ENCODE peak calls at places on chromosomes 3 and 15, in ten cellular contexts. L is dorsolateral prefrontal cortex, W is body of pancreas, X is upper lobe of right lung, K is thyroid gland, E is AG10803, I is fibroblast of pulmonary artery, H is astrocyte of the spinal cord, U is BE2C, M is RWPE1. P is an unnamed sample.

GRCh38 chr3:49775538-49775937 is 10.8 kb downstream of the IP6K1 start:
- DNase-seq in L (peak), W (no peak), X (peak), K (peak), E (peak), I (no peak), H (no peak), U (peak), M (no peak), P (no peak)

GRCh38 chr3:16319307-16319706 is 54.3 kb downstream of the OXNAD1 start:
- DNase-seq in L (no peak), W (no peak), X (no peak), K (peak), E (no peak), I (peak), H (no peak), U (no peak), M (no peak), P (no peak)

GRCh38 chr3:123632161-123632655 is 47.4 kb upstream of the HACD2 start:
- DNase-seq in L (no peak), W (no peak), X (no peak), K (peak), E (peak), I (peak), H (peak), U (no peak), M (no peak), P (no peak)

GRCh38 chr3:102536479-102536878 is 101.7 kb downstream of the ZPLD1 start:
- DNase-seq in L (no peak), W (no peak), X (no peak), K (peak), E (peak), I (peak), H (peak), U (no peak), M (peak), P (no peak)

GRCh38 chr3:159928692-159929091 is 59.9 kb upstream of the IL12A start:
- DNase-seq in L (no peak), W (no peak), X (no peak), K (no peak), E (peak), I (peak), H (peak), U (no peak), M (peak), P (no peak)

GRCh38 chr15:60009581-60010379 is 5.7 kb downstream of the FOXB1 start:
- DNase-seq in L (no peak), W (no peak), X (no peak), K (no peak), E (no peak), I (no peak), H (no peak), U (no peak), M (no peak), P (no peak)

GRCh38 chr3:15159501-15160136 is 46.4 kb upstream of the CAPN7 start:
- DNase-seq in L (no peak), W (no peak), X (no peak), K (no peak), E (peak), I (peak), H (no peak), U (no peak), M (no peak), P (no peak)

GRCh38 chr15:71651750-71652186 is 158.6 kb upstream of the NR2E3 start:
- DNase-seq in L (no peak), W (peak), X (no peak), K (peak), E (peak), I (peak), H (peak), U (peak), M (peak), P (no peak)

GRCh38 chr3:18382760-18383369 is 42.3 kb downstream of the SATB1 start:
- DNase-seq in L (no peak), W (no peak), X (no peak), K (no peak), E (no peak), I (no peak), H (no peak), U (no peak), M (no peak), P (no peak)

GRCh38 chr3:94063497-94064119 is 747 bp downstream of the NSUN3 start:
- DNase-seq in L (no peak), W (no peak), X (no peak), K (no peak), E (peak), I (no peak), H (no peak), U (no peak), M (no peak), P (no peak)

GRCh38 chr15:77505556-77505955 is 84.9 kb downstream of the HMG20A start:
- DNase-seq in L (no peak), W (no peak), X (no peak), K (no peak), E (no peak), I (no peak), H (no peak), U (no peak), M (peak), P (no peak)

GRCh38 chr15:72179950-72180581 is 17.5 kb downstream of the GRAMD2A start:
- DNase-seq in L (peak), W (no peak), X (no peak), K (peak), E (no peak), I (peak), H (no peak), U (no peak), M (no peak), P (no peak)

GRCh38 chr3:147191795-147192385 is 214.5 kb downstream of the ZIC4 start:
- DNase-seq in L (no peak), W (peak), X (no peak), K (no peak), E (peak), I (peak), H (peak), U (peak), M (peak), P (no peak)

GRCh38 chr3:176349706-176350105 is 847.6 kb downstream of the TBL1XR1 start:
- DNase-seq in L (no peak), W (no peak), X (no peak), K (no peak), E (no peak), I (no peak), H (no peak), U (no peak), M (no peak), P (no peak)

GRCh38 chr3:78255403-78255802 is 1215.5 kb downstream of the ROBO2 start:
- DNase-seq in L (no peak), W (no peak), X (no peak), K (no peak), E (peak), I (peak), H (peak), U (peak), M (no peak), P (no peak)

GRCh38 chr3:33787328-33788009 is 11.0 kb upstream of the PDCD6IP start:
- DNase-seq in L (peak), W (peak), X (peak), K (peak), E (peak), I (peak), H (peak), U (peak), M (peak), P (peak)

GRCh38 chr3:166060789-166061479 is 223.7 kb upstream of the BCHE start:
- DNase-seq in L (no peak), W (no peak), X (no peak), K (no peak), E (no peak), I (no peak), H (no peak), U (no peak), M (no peak), P (no peak)

GRCh38 chr3:190225186-190225692 is 97.0 kb downstream of the CLDN1 start:
- DNase-seq in L (no peak), W (no peak), X (no peak), K (peak), E (peak), I (peak), H (peak), U (no peak), M (peak), P (no peak)

GRCh38 chr3:184609861-184610365 is 48.3 kb downstream of the EPHB3 start:
- DNase-seq in L (no peak), W (no peak), X (peak), K (no peak), E (no peak), I (no peak), H (no peak), U (no peak), M (no peak), P (no peak)

GRCh38 chr3:194286747-194287146 is 64.4 kb downstream of the CPN2 start:
- DNase-seq in L (peak), W (no peak), X (peak), K (no peak), E (no peak), I (no peak), H (no peak), U (no peak), M (no peak), P (no peak)

GRCh38 chr15:65217526-65218482 is 6.5 kb upstream of the CILP start:
- DNase-seq in L (no peak), W (no peak), X (no peak), K (no peak), E (no peak), I (no peak), H (no peak), U (no peak), M (no peak), P (no peak)

GRCh38 chr15:69134841-69135240 is 25.6 kb upstream of the GLCE start:
- DNase-seq in L (no peak), W (no peak), X (no peak), K (no peak), E (no peak), I (no peak), H (no peak), U (no peak), M (no peak), P (peak)

GRCh38 chr3:132549890-132550578 is 47.0 kb upstream of the ACKR4 start:
- DNase-seq in L (no peak), W (no peak), X (no peak), K (no peak), E (peak), I (peak), H (peak), U (no peak), M (peak), P (no peak)

GRCh38 chr3:105518806-105519418 is 152.2 kb downstream of the ALCAM start:
- DNase-seq in L (no peak), W (no peak), X (no peak), K (peak), E (peak), I (peak), H (peak), U (peak), M (peak), P (no peak)

GRCh38 chr3:61560452-61561373 is 658 bp upstream of the PTPRG start:
- DNase-seq in L (peak), W (peak), X (peak), K (peak), E (peak), I (peak), H (peak), U (peak), M (peak), P (no peak)
- TF ChIP-seq CTCF in L (no peak), W (no peak), X (no peak), K (no peak), E (no peak), I (no peak), H (no peak), U (no peak), M (no peak), P (no peak)

GRCh38 chr15:51853987-51854386 is 24.5 kb downstream of the TMOD3 start:
- DNase-seq in L (no peak), W (no peak), X (no peak), K (no peak), E (peak), I (no peak), H (no peak), U (no peak), M (no peak), P (no peak)
- TF ChIP-seq CTCF in L (no peak), W (no peak), X (no peak), K (no peak), E (no peak), I (no peak), H (no peak), U (no peak), M (no peak), P (no peak)

DNA sequence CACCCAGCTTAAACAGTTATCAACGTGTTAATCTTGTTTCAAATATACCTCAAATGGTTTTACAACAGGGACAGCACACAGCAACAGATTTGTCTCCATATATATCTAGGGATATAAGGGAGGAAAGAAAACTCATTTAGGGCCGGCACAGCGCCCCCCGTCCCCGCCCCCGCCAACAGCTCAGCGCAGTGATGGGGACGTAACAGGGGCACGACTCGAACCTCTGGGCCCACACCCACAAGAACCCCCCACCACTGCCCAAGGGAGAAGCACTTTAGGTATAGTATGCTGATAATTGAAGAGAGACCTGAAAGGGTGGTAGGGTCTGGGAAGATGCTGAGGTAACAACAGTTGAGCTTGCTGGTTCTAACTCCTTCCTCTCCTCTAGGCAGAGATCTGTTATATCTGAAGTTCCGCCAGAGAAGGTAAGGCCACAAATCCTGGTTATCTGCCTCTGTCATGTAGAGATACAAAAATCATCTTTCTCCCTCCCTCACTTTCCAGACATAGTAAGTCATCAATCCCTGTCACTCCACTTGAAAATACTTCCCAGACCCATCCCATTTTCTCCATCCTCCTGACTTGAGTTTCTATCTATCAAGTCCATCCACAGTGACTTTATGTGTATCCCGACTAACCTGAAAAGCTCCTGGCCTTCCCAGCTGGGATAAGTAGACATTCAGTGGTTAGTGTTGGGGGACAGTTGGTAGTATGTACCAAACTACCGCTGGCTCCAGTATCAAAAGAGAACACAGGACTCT is 126.9 kb downstream of the PDZRN3 start:
- DNase-seq in L (no peak), W (no peak), X (no peak), K (no peak), E (no peak), I (no peak), H (no peak), U (no peak), M (no peak), P (no peak)
- TF ChIP-seq CTCF in L (no peak), W (no peak), X (no peak), K (no peak), E (no peak), I (no peak), H (no peak), U (no peak), M (no peak), P (no peak)

DNA sequence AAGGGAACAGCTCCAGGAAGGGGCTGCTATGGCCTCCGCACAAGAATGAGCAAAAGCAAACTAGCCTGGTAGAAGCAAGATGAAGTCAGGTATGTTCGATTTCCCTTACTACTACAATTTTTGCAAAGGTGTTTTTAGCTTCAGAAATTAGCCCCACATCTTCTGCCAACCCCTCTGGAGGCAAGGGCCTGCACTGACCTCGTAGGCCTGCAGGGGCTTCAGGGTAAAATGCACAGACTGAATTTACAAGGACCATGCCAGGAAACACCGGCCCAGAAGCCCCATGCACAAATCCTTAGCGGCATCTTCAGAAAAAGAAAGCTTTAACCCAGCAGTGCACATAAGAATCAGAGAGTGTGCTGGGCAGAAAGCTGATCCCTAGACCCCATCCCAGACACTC is 53.0 kb downstream of the SLC6A1 start:
- DNase-seq in L (no peak), W (no peak), X (no peak), K (no peak), E (no peak), I (no peak), H (no peak), U (no peak), M (no peak), P (no peak)
- TF ChIP-seq CTCF in L (no peak), W (no peak), X (no peak), K (no peak), E (no peak), I (no peak), H (no peak), U (no peak), M (no peak), P (no peak)

GRCh38 chr15:52568569-52569243 is at the start of gene ARPP19:
- DNase-seq in L (peak), W (peak), X (peak), K (peak), E (peak), I (peak), H (peak), U (peak), M (peak), P (peak)
- TF ChIP-seq CTCF in L (peak), W (no peak), X (no peak), K (no peak), E (no peak), I (no peak), H (no peak), U (peak), M (no peak), P (peak)

DNA sequence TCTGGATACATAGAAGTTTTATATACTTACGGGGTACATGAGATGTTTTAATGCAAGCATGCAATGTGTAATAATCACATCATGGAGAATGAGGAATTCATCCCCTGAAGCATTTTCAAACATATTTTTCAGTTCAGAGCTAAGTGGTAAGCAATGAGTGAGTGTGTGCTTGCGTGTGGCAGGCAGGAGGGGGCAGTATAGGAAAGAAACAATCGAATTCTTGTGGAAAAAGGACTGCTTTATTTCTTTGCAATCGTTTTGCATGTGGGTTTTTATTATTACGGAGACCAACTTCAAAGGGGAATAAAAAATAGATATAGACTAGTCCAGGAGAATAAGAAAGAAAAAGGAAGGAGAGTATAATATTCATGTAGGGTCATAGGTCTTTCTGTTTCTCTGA is 271.6 kb downstream of the CHL1 start:
- DNase-seq in L (no peak), W (no peak), X (no peak), K (no peak), E (no peak), I (no peak), H (no peak), U (no peak), M (no peak), P (no peak)
- TF ChIP-seq CTCF in L (peak), W (no peak), X (peak), K (no peak), E (peak), I (peak), H (peak), U (peak), M (no peak), P (peak)

DNA sequence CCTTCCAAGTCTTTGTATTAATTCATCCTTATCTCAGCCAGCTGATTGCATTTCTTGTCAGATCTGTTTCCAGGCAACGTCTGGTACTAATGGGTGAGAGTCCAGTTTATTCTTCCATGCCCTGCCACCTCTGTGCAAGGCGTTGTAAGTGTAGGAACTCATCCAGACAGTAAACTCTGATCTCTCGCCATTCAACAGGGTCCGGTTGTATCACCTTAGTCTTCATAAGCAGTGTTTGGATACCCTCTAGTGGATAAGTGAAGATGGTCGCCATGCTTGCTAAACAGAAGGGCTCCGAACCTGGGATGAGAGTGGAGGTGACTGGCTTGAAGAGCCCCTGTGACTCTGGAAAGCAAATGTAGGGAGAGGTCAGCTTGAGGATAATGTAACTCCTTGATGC is 51.6 kb upstream of the CMTM7 start:
- DNase-seq in L (no peak), W (peak), X (no peak), K (peak), E (peak), I (peak), H (peak), U (peak), M (peak), P (peak)
- TF ChIP-seq CTCF in L (peak), W (no peak), X (peak), K (peak), E (no peak), I (peak), H (peak), U (peak), M (peak), P (peak)

DNA sequence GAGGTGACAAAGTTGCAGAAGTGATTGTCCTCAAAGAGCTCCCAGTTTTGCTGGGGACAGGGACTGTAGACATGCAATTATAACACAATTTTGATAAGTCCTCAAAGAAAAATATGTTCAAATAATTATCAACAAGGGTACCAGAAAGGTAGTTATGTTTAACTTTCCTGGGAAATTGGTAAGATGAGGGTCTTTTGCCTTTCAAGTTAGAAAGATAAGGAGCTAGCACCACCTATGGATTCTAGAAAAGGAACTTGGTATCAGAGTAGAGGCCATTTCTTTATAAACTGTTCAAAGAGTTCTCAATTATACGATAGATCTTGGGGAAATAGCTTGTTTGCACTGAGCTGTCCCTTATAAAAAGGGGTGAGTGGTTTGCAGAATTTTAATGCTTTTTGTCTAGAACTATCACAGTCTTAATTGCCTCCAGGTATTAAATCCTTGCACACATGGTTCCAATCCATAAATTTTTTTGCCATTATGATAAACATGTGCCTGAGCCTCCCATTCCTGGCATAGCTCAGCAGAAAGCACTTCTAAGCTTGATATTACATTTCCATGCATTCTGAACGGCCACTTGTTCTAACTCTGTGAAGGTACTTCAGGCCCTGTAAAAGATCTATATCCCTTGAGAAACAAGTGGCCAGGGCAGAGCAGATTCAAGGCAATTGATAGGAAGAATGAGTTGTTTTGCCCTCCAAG is 247.5 kb upstream of the LRIG1 start:
- DNase-seq in L (no peak), W (no peak), X (no peak), K (no peak), E (peak), I (no peak), H (no peak), U (no peak), M (no peak), P (no peak)
- TF ChIP-seq CTCF in L (no peak), W (no peak), X (no peak), K (no peak), E (no peak), I (no peak), H (no peak), U (no peak), M (no peak), P (peak)

GRCh38 chr3:180693656-180694055 is 14.4 kb upstream of the CCDC39 start:
- DNase-seq in L (no peak), W (no peak), X (no peak), K (no peak), E (no peak), I (no peak), H (no peak), U (no peak), M (no peak), P (no peak)

GRCh38 chr3:180684807-180685206 is 5.5 kb upstream of the CCDC39 start:
- DNase-seq in L (no peak), W (no peak), X (no peak), K (no peak), E (no peak), I (no peak), H (no peak), U (no peak), M (no peak), P (no peak)

GRCh38 chr3:180690061-180690460 is 10.8 kb upstream of the CCDC39 start:
- DNase-seq in L (no peak), W (no peak), X (no peak), K (no peak), E (no peak), I (no peak), H (no peak), U (no peak), M (no peak), P (no peak)
- TF ChIP-seq CTCF in L (peak), W (no peak), X (no peak), K (no peak), E (no peak), I (no peak), H (no peak), U (no peak), M (no peak), P (peak)